ENCODE peak calls at places on chromosomes 11 and 22, in seven cellular contexts. S, G, J, H, E, P and U are unnamed samples.

GRCh38 chr11:96235725-96236124 is 107.3 kb downstream of the MAML2 start:
- DNase-seq in S (no peak), G (no peak), H (no peak), J (no peak), E (no peak), P (no peak), U (no peak)

GRCh38 chr11:107789767-107790166 is 68.8 kb downstream of the SLC35F2 start:
- DNase-seq in J (no peak), S (no peak), E (no peak), P (no peak), G (peak), H (no peak), U (no peak)

GRCh38 chr11:706957-707816 is 1.2 kb downstream of the EPS8L2 start:
- DNase-seq in G (no peak), J (peak), S (peak), P (peak), H (no peak), E (no peak), U (no peak)

GRCh38 chr11:64060861-64061444 is 25.2 kb downstream of the FLRT1 start:
- DNase-seq in P (peak), J (peak), S (peak), H (peak), G (no peak), E (peak), U (no peak)

GRCh38 chr22:49889071-49889470 is 29.2 kb downstream of the ALG12 start:
- DNase-seq in J (no peak), S (no peak), E (no peak), P (no peak), H (no peak), G (no peak), U (no peak)

GRCh38 chr11:66847461-66848232 is 4.4 kb downstream of the RCE1 start:
- DNase-seq in G (no peak), E (no peak), P (peak), S (no peak), J (no peak), H (no peak), U (no peak)

GRCh38 chr11:116044520-116044919 is 540.3 kb upstream of the CADM1 start:
- DNase-seq in H (no peak), S (no peak), J (no peak), E (no peak), P (no peak), G (no peak), U (no peak)

GRCh38 chr22:33162196-33162595 is 104.0 kb upstream of the SYN3 start:
- DNase-seq in E (no peak), G (no peak), P (no peak), J (no peak), S (no peak), H (no peak), U (no peak)

GRCh38 chr11:116112031-116112935 is 608.1 kb upstream of the CADM1 start:
- DNase-seq in J (no peak), E (no peak), S (no peak), P (no peak), H (no peak), G (no peak), U (no peak)

GRCh38 chr11:22079133-22079847 is 113.6 kb upstream of the ANO5 start:
- DNase-seq in J (no peak), S (no peak), E (no peak), H (no peak), P (no peak), G (no peak), U (no peak)

GRCh38 chr11:3994030-3994640 is 100.5 kb upstream of the RRM1 start:
- DNase-seq in H (no peak), S (no peak), P (no peak), J (peak), E (no peak), G (no peak), U (no peak)

GRCh38 chr11:134120921-134121526 is 52.2 kb downstream of the JAM3 start:
- DNase-seq in J (peak), H (no peak), G (no peak), E (peak), P (no peak), S (peak), U (no peak)

GRCh38 chr11:26764315-26764714 is 42.5 kb upstream of the SLC5A12 start:
- DNase-seq in J (no peak), G (no peak), P (no peak), H (no peak), E (no peak), S (no peak), U (no peak)

GRCh38 chr22:23133922-23134321 is 7.9 kb downstream of the RSPH14 start:
- DNase-seq in G (no peak), E (no peak), S (no peak), P (no peak), J (no peak), H (no peak), U (no peak)

GRCh38 chr11:95920460-95921105 is 3.3 kb downstream of the MTMR2 start:
- DNase-seq in J (peak), G (no peak), E (no peak), H (no peak), P (no peak), S (no peak), U (no peak)

GRCh38 chr11:65356394-65356972 is 1.9 kb downstream of the TIGD3 start:
- DNase-seq in E (peak), S (no peak), G (no peak), J (no peak), H (no peak), P (no peak), U (no peak)

GRCh38 chr11:110141812-110142211 is 48.6 kb downstream of the ZC3H12C start:
- DNase-seq in E (no peak), J (peak), S (no peak), H (no peak), P (no peak), G (no peak), U (no peak)

DNA sequence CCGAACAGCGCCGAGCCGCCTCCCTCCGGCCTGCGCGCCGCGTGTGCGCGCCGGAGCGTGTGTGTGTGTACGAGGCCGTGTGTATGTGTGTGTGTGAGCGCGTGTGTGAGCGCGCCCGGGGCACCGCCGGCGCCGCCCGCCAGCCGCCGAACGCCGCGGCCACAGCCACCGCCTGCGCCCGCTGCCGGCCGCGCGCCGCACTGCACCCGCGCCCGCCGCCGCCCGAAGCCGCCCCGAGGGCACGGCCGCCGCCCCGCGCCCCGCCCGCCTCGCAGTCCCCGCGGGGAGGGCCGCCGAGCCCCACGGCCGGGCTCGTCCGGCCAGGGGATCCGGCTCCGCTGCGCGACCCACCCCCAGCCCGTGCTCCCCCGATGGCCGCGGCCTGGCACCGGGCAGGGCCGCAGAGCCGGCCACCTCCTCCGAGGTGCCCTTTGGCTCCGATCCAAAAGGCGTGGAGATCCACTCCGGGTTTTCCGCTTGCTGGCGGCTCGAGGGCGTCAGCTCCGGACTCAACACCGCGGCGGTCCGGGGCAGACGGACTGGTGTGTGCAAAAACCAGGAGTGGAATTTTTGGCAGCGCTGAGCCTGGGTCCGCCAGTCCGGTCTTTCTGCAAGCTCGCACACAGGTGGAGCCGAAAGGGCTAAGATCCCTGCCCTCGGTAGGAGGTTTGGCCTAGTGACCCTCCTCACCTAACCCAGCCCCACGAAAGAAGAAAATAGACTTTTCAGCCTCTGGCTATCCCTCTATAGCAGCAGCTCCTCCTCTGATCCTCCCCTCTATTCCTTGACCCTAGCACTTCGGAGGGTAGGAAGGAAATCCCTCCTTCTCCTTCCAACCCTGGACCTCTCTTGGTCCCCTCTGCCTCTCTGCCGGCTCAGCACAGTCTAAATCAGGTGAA is at the start of gene SYT7:
- DNase-seq in E (peak), S (peak), G (peak), J (peak), H (peak), P (peak), U (peak)
- TF ChIP-seq CTCF in E (peak), S (no peak), G (peak), J (no peak), H (no peak), P (no peak), U (peak)

GRCh38 chr11:46972343-46972742 is 35.8 kb downstream of the CSTPP1 start:
- DNase-seq in G (no peak), J (no peak), S (no peak), H (no peak), E (no peak), P (no peak), U (no peak)
- H3K4me3 ChIP-seq in G (no peak), J (no peak), S (no peak), H (no peak), E (no peak), P (no peak), U (no peak)

DNA sequence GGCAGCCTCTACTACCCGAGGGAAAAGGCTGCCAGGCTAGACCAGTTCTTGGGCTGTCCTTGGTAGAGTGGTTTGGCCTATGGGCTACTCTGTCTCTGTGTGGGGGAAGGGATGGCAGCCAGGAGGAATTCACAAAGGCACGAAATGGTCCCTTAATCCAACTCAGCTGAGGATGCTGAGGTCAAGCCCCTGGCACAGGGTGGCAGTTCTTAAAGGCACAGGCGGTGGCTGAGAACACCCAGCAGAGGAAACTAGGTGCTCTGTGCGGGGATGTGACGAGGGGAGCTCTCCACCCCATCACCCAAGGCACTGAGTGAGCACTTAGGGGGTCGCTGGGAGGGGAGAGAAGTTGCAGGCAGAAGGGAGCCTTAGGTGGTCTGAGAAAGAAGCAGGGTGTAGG is at the start of gene MFRP:
- DNase-seq in P (no peak), G (no peak), E (no peak), S (no peak), H (no peak), J (no peak), U (no peak)
- TF ChIP-seq CTCF in P (no peak), G (no peak), E (no peak), S (no peak), H (no peak), J (no peak), U (no peak)

DNA sequence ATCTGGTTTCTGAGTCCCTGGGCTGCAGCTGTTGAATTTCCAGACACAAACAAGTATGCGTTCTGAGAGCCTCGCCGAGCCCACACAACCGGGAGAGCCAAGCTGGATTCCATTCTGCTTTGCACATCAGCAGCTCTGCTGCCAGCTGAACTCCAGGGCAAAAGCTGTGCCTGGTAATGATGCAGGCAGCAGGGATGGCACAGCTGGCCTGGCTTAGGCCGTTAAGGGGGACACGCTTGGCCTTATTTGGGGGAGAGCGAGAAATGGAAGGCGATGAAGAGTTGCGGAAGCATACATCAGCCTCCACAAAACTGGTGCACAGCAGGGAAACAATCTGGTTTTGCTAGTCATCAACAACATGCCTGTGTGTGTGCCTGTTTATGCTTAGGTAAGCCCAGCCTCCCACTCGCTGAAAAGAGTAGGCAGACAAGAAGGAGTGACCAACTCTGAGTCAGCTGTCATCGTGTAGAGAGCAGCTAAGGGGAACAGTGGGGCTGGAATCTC is 25.1 kb downstream of the ADAMTS8 start:
- DNase-seq in J (peak), E (peak), P (no peak), G (no peak), H (peak), S (peak), U (no peak)
- H3K4me3 ChIP-seq in J (no peak), E (no peak), P (no peak), G (no peak), H (no peak), S (no peak), U (no peak)

GRCh38 chr22:21659864-21660525 is 5.8 kb upstream of the PPIL2 start:
- DNase-seq in E (no peak), H (no peak), G (no peak), P (no peak), J (no peak), S (no peak), U (no peak)
- TF ChIP-seq CTCF in E (no peak), H (no peak), G (no peak), P (no peak), J (no peak), S (no peak), U (no peak)

GRCh38 chr22:37197451-37198289 is 9.6 kb upstream of the C1QTNF6 start:
- DNase-seq in E (no peak), H (peak), G (no peak), J (peak), P (peak), S (peak), U (peak)
- H3K4me3 ChIP-seq in E (peak), H (peak), G (no peak), J (no peak), P (peak), S (peak), U (peak)